ENCODE peak calls at places on chromosomes 4 and X, in six cellular contexts. Y, G, T, F, D and Q are unnamed samples. For H3K9me3 and H3K4me1, the result is how much of the 10 kb centered on the place peaks cover.

GRCh38 chrX:15834827-15835595 is 19.6 kb downstream of the AP1S2 start:
- DNase-seq in Y (no peak), G (no peak), T (no peak), F (no peak), D (no peak), Q (no peak)

GRCh38 chr4:134777626-134778025 is 576.0 kb upstream of the PABPC4L start:
- DNase-seq in Y (no peak), G (peak), T (no peak), F (no peak), D (no peak), Q (no peak)

GRCh38 chr4:13700196-13701140 is 72.9 kb upstream of the BOD1L1 start:
- DNase-seq in Y (no peak), G (peak), T (no peak), F (no peak), D (no peak), Q (no peak)

GRCh38 chr4:67428819-67429218 is 116.5 kb downstream of the CENPC start:
- DNase-seq in Y (no peak), G (no peak), T (no peak), F (no peak), D (no peak), Q (no peak)

GRCh38 chrX:22690116-22690515 is 309.6 kb upstream of the DDX53 start:
- DNase-seq in Y (no peak), G (peak), T (no peak), F (no peak), D (no peak), Q (no peak)

GRCh38 chr4:156766846-156767245 is 204.8 kb downstream of the PDGFC start:
- DNase-seq in Y (no peak), G (no peak), T (no peak), F (no peak), D (no peak), Q (no peak)

GRCh38 chrX:132651411-132652086 is 162.7 kb upstream of the MBNL3 start:
- DNase-seq in Y (no peak), G (no peak), T (no peak), F (no peak), D (no peak), Q (no peak)

GRCh38 chrX:44871114-44871645 is 1.8 kb upstream of the KDM6A start:
- DNase-seq in Y (no peak), G (peak), T (peak), F (no peak), D (peak), Q (no peak)

GRCh38 chr4:71383984-71384383 is 45.2 kb downstream of the SLC4A4 start:
- DNase-seq in Y (no peak), G (no peak), T (no peak), F (no peak), D (no peak), Q (no peak)

GRCh38 chr4:36493240-36493639 is 211.8 kb downstream of the DTHD1 start:
- DNase-seq in Y (no peak), G (no peak), T (no peak), F (no peak), D (no peak), Q (no peak)

GRCh38 chr4:168387091-168387490 is 68.5 kb upstream of the DDX60 start:
- DNase-seq in Y (no peak), G (no peak), T (no peak), F (no peak), D (no peak), Q (no peak)

GRCh38 chr4:10077101-10077491 is 39.5 kb downstream of the WDR1 start:
- DNase-seq in Y (no peak), G (no peak), T (no peak), F (no peak), D (no peak), Q (no peak)

GRCh38 chrX:143664302-143664701 is 28.4 kb upstream of the SLITRK4 start:
- DNase-seq in Y (no peak), G (peak), T (no peak), F (no peak), D (no peak), Q (no peak)

GRCh38 chr4:173252024-173252935 is 81.9 kb downstream of the HMGB2 start:
- DNase-seq in Y (no peak), G (peak), T (peak), F (no peak), D (peak), Q (peak)

GRCh38 chrX:41332408-41332987 is 1.5 kb upstream of the DDX3X start:
- DNase-seq in Y (no peak), G (no peak), T (no peak), F (no peak), D (peak), Q (no peak)

GRCh38 chr4:176150704-176151103 is 44.7 kb downstream of the SPATA4 start:
- DNase-seq in Y (no peak), G (no peak), T (no peak), F (no peak), D (no peak), Q (no peak)

GRCh38 chr4:661231-661630 is 12.8 kb downstream of the ATP5ME start:
- DNase-seq in Y (no peak), G (no peak), T (no peak), F (no peak), D (no peak), Q (no peak)

GRCh38 chrX:85375333-85375738 is 4.1 kb downstream of the POF1B start:
- DNase-seq in Y (no peak), G (no peak), T (no peak), F (no peak), D (peak), Q (no peak)

GRCh38 chrX:69988955-69989394 is 60.8 kb downstream of the AWAT2 start:
- DNase-seq in Y (no peak), G (peak), T (no peak), F (no peak), D (no peak), Q (peak)

GRCh38 chrX:151974336-151975227 is at the start of gene GABRE:
- DNase-seq in Y (no peak), G (peak), T (peak), F (no peak), D (peak), Q (peak)

GRCh38 chrX:68894513-68895338 is 65.9 kb downstream of the EFNB1 start:
- DNase-seq in Y (no peak), G (peak), T (peak), F (no peak), D (peak), Q (peak)

GRCh38 chr4:87839309-87839946 is 6.7 kb downstream of the MEPE start:
- DNase-seq in Y (no peak), G (peak), T (peak), F (no peak), D (no peak), Q (peak)

GRCh38 chr4:112726041-112726440 is 89.1 kb downstream of the LARP7 start:
- DNase-seq in Y (no peak), G (no peak), T (no peak), F (no peak), D (no peak), Q (no peak)

GRCh38 chr4:173821031-173821430 is 291.0 kb upstream of the HAND2 start:
- DNase-seq in Y (no peak), G (no peak), T (no peak), F (no peak), D (no peak), Q (no peak)

GRCh38 chr4:166274136-166274761 is 401.2 kb downstream of the TLL1 start:
- DNase-seq in Y (no peak), G (no peak), T (no peak), F (no peak), D (no peak), Q (no peak)

GRCh38 chr4:73998040-73999011 is at the start of gene CXCL5:
- DNase-seq in Y (no peak), G (peak), T (peak), F (no peak), D (peak), Q (no peak)

GRCh38 chrX:6574762-6575161 is 39.8 kb upstream of the VCX3A start:
- DNase-seq in Y (no peak), G (no peak), T (no peak), F (no peak), D (no peak), Q (no peak)

GRCh38 chr4:151276787-151277557 is at the start of gene PRSS48:
- DNase-seq in Y (no peak), G (peak), T (peak), F (no peak), D (peak), Q (peak)

GRCh38 chr4:80307183-80307735 is 28.3 kb upstream of the CFAP299 start:
- DNase-seq in Y (no peak), G (peak), T (no peak), F (no peak), D (no peak), Q (no peak)

GRCh38 chr4:143654571-143654970 is 45.9 kb downstream of the FREM3 start:
- DNase-seq in Y (no peak), G (no peak), T (no peak), F (no peak), D (no peak), Q (no peak)

GRCh38 chr4:24956763-24957162 is 43.9 kb upstream of the CCDC149 start:
- DNase-seq in Y (no peak), G (no peak), T (no peak), F (no peak), D (no peak), Q (no peak)

GRCh38 chr4:17817027-17817426 is 6.2 kb downstream of the NCAPG start:
- DNase-seq in Y (no peak), G (peak), T (no peak), F (peak), D (no peak), Q (no peak)

GRCh38 chrX:84155938-84156337 is 32.1 kb downstream of the RPS6KA6 start:
- DNase-seq in Y (no peak), G (no peak), T (no peak), F (no peak), D (no peak), Q (no peak)

GRCh38 chr4:140834866-140835495 is 78.8 kb upstream of the TBC1D9 start:
- DNase-seq in Y (no peak), G (no peak), T (no peak), F (no peak), D (no peak), Q (no peak)

GRCh38 chrX:36804066-36804465 is 204.1 kb upstream of the FAM47C start:
- DNase-seq in Y (no peak), G (no peak), T (no peak), F (no peak), D (no peak), Q (no peak)

GRCh38 chrX:41449615-41450014 is 2.5 kb downstream of the NYX start:
- DNase-seq in Y (no peak), G (no peak), T (no peak), F (no peak), D (no peak), Q (no peak)

GRCh38 chr4:141410839-141411238 is 190.1 kb downstream of the ZNF330 start:
- DNase-seq in Y (no peak), G (peak), T (no peak), F (no peak), D (no peak), Q (no peak)

GRCh38 chrX:65948103-65948502 is 91.8 kb downstream of the VSIG4 start:
- DNase-seq in Y (no peak), G (no peak), T (no peak), F (no peak), D (no peak), Q (no peak)

GRCh38 chrX:30931920-30932319 is 42.9 kb upstream of the TAB3 start:
- DNase-seq in Y (no peak), G (no peak), T (no peak), F (no peak), D (no peak), Q (no peak)

GRCh38 chr4:182346675-182347375 is 103.6 kb downstream of the TENM3 start:
- DNase-seq in Y (no peak), G (no peak), T (no peak), F (no peak), D (no peak), Q (no peak)
- H3K9me3 ChIP-seq in Y (under half), G (under half), T (under half), F (under half), D (under half), Q (under half)

GRCh38 chr4:7769308-7769841 is 170.3 kb downstream of the AFAP1 start:
- DNase-seq in Y (no peak), G (no peak), T (no peak), F (no peak), D (no peak), Q (no peak)
- H3K4me1 ChIP-seq in Y (under half), G (under half), T (under half), F (under half), D (under half), Q (under half)

DNA sequence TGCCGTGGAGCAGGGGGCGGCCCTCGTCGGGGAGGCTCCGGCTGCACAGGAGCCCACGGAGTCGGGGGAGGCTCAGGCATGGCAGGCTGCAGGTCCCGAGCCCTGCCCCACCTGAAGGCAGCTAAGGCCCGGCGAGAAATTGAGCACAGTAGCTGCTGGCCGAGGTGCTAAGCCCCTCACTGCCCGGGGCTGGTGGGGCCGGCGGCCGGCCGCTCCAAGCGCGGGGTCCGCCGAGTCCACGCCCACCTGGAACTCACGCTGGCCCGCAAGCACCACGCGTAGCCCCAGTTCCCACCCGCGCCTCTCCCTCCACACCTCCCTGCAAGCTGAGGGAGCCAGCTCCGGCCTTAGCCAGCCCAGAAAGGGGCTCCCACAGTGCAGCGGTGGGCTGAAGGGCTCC is 589.4 kb downstream of the PPP4R3C start:
- DNase-seq in Y (no peak), G (no peak), T (no peak), F (no peak), D (no peak), Q (no peak)
- H3K9me3 ChIP-seq in Y (under half), G (under half), T (under half), F (under half), D (under half), Q (under half)

GRCh38 chrX:39857780-39858179 is 240.0 kb downstream of the BCOR start:
- DNase-seq in Y (no peak), G (no peak), T (no peak), F (no peak), D (no peak), Q (no peak)
- H3K4me1 ChIP-seq in Y (under half), G (under half), T (under half), F (under half), D (under half), Q (under half)

GRCh38 chr4:11328401-11328800 is 100.3 kb downstream of the HS3ST1 start:
- DNase-seq in Y (no peak), G (no peak), T (no peak), F (no peak), D (no peak), Q (no peak)

DNA sequence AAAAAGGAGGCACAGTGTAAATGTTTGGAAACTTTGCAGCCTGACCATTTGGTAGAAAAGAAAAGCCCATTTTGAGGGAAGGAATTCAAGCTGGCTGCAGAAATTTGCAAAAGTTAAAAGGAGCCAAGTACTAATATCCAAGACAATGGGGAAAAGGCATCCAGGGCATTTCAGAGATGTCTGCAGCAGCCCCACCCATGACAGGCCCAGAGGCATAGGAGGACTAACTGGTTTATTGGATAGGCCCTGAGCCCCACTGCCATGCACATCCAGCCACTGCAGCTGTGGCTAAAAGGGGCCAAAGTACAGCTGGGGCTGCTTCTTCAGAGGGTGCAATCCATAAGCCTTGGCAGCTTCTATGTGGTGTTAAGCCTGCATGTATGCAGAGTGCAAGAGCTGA is 104.9 kb downstream of the HS3ST1 start:
- DNase-seq in Y (no peak), G (no peak), T (no peak), F (no peak), D (no peak), Q (no peak)
- H3K9me3 ChIP-seq in Y (under half), G (under half), T (under half), F (under half), D (under half), Q (under half)

GRCh38 chr4:2804449-2804972 is 11.6 kb downstream of the SH3BP2 start:
- DNase-seq in Y (no peak), G (no peak), T (no peak), F (no peak), D (no peak), Q (no peak)
- H3K4me1 ChIP-seq in Y (under half), G (under half), T (under half), F (under half), D (half or more), Q (half or more)

DNA sequence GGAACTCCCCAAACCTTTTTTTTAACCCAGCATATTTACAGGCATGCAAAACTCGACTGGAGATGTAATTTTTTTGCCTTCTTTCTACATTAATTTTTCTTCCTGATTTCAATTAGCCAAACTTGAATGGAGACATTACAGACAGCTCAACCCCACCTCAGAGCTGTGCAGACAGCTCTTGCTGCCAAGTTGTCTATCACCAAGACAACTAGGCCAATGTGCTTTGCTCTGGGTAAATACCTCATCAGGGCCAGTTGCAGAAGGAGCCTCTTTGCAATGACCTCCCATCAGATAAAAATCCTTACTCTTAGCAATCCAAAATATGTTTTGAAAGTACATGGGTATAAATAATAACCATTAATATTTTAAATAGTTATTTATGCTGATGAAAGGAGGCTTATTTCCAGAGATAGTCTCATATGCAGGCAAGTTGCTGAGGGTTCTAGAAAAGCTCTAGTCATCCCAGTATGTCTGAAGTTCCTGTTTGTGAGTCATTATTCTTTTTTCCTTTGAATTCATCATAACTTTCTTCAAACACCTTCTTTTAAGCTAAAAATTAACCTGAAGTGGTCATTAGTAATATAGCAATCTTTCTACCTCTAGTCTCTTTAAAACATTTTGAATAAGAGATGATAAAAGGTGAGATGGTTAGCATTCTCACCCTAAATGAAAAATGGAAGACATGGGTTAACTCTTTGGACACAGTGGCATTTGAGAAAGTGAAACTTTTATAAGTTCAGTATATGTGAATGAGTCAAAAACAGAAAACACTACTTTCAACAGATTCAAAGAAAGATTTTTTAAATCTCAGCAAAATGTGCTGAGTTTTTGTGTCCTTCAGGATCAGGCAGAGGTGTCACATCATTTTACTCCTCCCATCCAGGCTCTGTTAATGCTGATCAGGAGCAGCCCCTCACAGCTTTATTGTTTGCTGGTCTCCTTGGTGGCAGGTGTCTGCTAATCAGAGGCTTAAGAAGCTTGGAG is 475.5 kb upstream of the FGF16 start:
- DNase-seq in Y (no peak), G (no peak), T (no peak), F (no peak), D (no peak), Q (no peak)
- H3K9me3 ChIP-seq in Y (under half), G (under half), T (under half), F (under half), D (under half), Q (under half)